ENCODE peak calls at places on chromosome 7, in five cellular contexts. C is CD8-positive, alpha-beta T cell; S is activated T-helper 1 cell treated with anti-CD3 and anti-CD28 coated beads, Interleukin-12 subunit alpha, Interleukin-12 subunit beta, Interleukin-2, Interleukin-4 antibody, amounts not matched to agents 30 ng/mL and 10 ng/mL and 1 ng/mL, durations not matched to agents 14 hours and 24 hours and 36 hours; L is GOT3; P is posterior vena cava. A is an unnamed sample.

GRCh38 chr7:43584200-43584586 is 1.3 kb downstream of the STK17A start:
- DNase-seq in P (no peak), C (peak; percentile 32), S (peak; percentile 13), L (peak; percentile 25), A (peak; percentile 22)

GRCh38 chr7:81333004-81333403 is 414.2 kb upstream of the SEMA3C start:
- DNase-seq in S (no peak), C (no peak), P (no peak), L (no peak), A (no peak)

GRCh38 chr7:125046767-125047166 is 117.1 kb upstream of the POT1 start:
- DNase-seq in S (no peak), L (no peak), C (no peak), P (no peak), A (no peak)

GRCh38 chr7:137836113-137836509 is 10.7 kb downstream of the DGKI start:
- DNase-seq in L (no peak), C (no peak), P (no peak), S (no peak), A (no peak)

GRCh38 chr7:22729180-22729579 is 2.2 kb downstream of the IL6 start:
- DNase-seq in C (no peak), P (no peak), L (no peak), S (no peak), A (no peak)

GRCh38 chr7:101058355-101058754 is 26.9 kb upstream of the TRIM56 start:
- DNase-seq in P (peak; percentile 88), S (peak; percentile 38), L (peak; percentile 10), C (peak; percentile 37), A (peak; percentile 86)

GRCh38 chr7:26508481-26508880 is 216.8 kb downstream of the SNX10 start:
- DNase-seq in L (no peak), P (no peak), S (no peak), C (no peak), A (no peak)

GRCh38 chr7:105268056-105268455 is 120.7 kb downstream of the SRPK2 start:
- DNase-seq in L (no peak), S (no peak), P (no peak), C (peak; percentile 26), A (no peak)

GRCh38 chr7:4169505-4169904 is 512.6 kb upstream of the FOXK1 start:
- DNase-seq in C (no peak), S (no peak), L (no peak), P (no peak), A (no peak)

GRCh38 chr7:136857573-136857972 is 10.9 kb upstream of the CHRM2 start:
- DNase-seq in C (no peak), L (no peak), S (no peak), P (no peak), A (peak; percentile 55)

GRCh38 chr7:24665564-24666294 is 91.5 kb downstream of the GSDME start:
- DNase-seq in S (peak; percentile 14), P (no peak), C (peak; percentile 21), L (no peak), A (peak; percentile 60)

GRCh38 chr7:137661634-137662033 is 185.1 kb downstream of the DGKI start:
- DNase-seq in S (no peak), C (no peak), P (no peak), L (no peak), A (peak; percentile 61)

GRCh38 chr7:114663502-114663901 is 248.9 kb downstream of the FOXP2 start:
- DNase-seq in P (no peak), C (no peak), L (no peak), S (no peak), A (peak; percentile 34)

GRCh38 chr7:112887-113286 is 79.5 kb upstream of the FAM20C start:
- DNase-seq in C (no peak), P (no peak), S (no peak), L (no peak), A (no peak)

GRCh38 chr7:148607151-148607661 is 16.6 kb downstream of the C7orf33 start:
- DNase-seq in C (no peak), L (no peak), S (no peak), P (no peak), A (peak; percentile 51)

GRCh38 chr7:50538478-50538877 is 26.7 kb downstream of the DDC start:
- DNase-seq in S (no peak), P (no peak), C (no peak), L (no peak), A (no peak)

GRCh38 chr7:98165827-98166667 is 45.2 kb upstream of the BHLHA15 start:
- DNase-seq in C (peak; percentile 67), S (peak; percentile 5), P (no peak), L (no peak), A (peak; percentile 68)

GRCh38 chr7:115477193-115477651 is 553.3 kb downstream of the TFEC start:
- DNase-seq in P (peak; percentile 69), C (no peak), L (no peak), S (no peak), A (peak; percentile 77)

GRCh38 chr7:35556532-35557471 is 138.1 kb downstream of the HERPUD2 start:
- DNase-seq in L (no peak), P (no peak), S (no peak), C (no peak), A (no peak)

GRCh38 chr7:130909161-130909836 is 175.3 kb upstream of the KLF14 start:
- DNase-seq in S (no peak), L (no peak), C (no peak), P (no peak), A (no peak)

GRCh38 chr7:39357648-39358047 is 208.6 kb upstream of the YAE1 start:
- DNase-seq in L (no peak), P (no peak), C (no peak), S (no peak), A (peak; percentile 67)

GRCh38 chr7:75572396-75572795 is 80.3 kb downstream of the SPDYE5 start:
- DNase-seq in C (no peak), P (no peak), L (no peak), S (no peak), A (no peak)

GRCh38 chr7:158649279-158649678 is 55.3 kb downstream of the NCAPG2 start:
- DNase-seq in P (no peak), C (no peak), S (no peak), L (no peak), A (no peak)

GRCh38 chr7:22868509-22868908 is 45.9 kb upstream of the TOMM7 start:
- DNase-seq in C (no peak), P (no peak), L (no peak), S (no peak), A (no peak)

GRCh38 chr7:84021292-84021898 is 173.2 kb downstream of the SEMA3A start:
- DNase-seq in P (no peak), S (no peak), C (no peak), L (no peak), A (no peak)

GRCh38 chr7:81845628-81846259 is 75.9 kb upstream of the HGF start:
- DNase-seq in L (no peak), C (no peak), S (no peak), P (no peak), A (no peak)

GRCh38 chr7:27605689-27606269 is 56.9 kb downstream of the HIBADH start:
- DNase-seq in P (no peak), L (no peak), S (no peak), C (no peak), A (peak; percentile 18)

A was measured in neural progenitor cell.